ENCODE peak calls at places on chromosomes 13 and 19, in eight cellular contexts. F, C, H, W, J, U, K and Q are unnamed samples.
A peak's percentile ranks its signal among the peaks of the same experiment; 100 is the strongest.

GRCh38 chr19:7067716-7068115 is 1.8 kb upstream of the ZNF557 start:
- DNase-seq in F (no peak), C (no peak), H (peak; percentile 23), W (no peak), J (no peak), U (no peak), K (no peak), Q (no peak)

GRCh38 chr13:83221256-83221655 is 661.0 kb downstream of the SLITRK1 start:
- DNase-seq in F (no peak), C (no peak), H (no peak), W (no peak), J (no peak), U (no peak), K (no peak), Q (no peak)

GRCh38 chr13:84399320-84400085 is 517.2 kb upstream of the SLITRK1 start:
- DNase-seq in F (no peak), C (no peak), H (no peak), W (no peak), J (no peak), U (no peak), K (no peak), Q (no peak)

GRCh38 chr19:1748115-1748702 is 5.1 kb upstream of the ONECUT3 start:
- DNase-seq in F (no peak), C (no peak), H (no peak), W (no peak), J (no peak), U (no peak), K (peak; percentile 21), Q (no peak)

GRCh38 chr19:12578641-12579040 is 27.4 kb upstream of the ZNF564 start:
- DNase-seq in F (no peak), C (no peak), H (no peak), W (no peak), J (no peak), U (no peak), K (no peak), Q (no peak)

GRCh38 chr13:97856001-97856675 is 97.3 kb upstream of the IPO5 start:
- DNase-seq in F (no peak), C (no peak), H (peak; percentile 78), W (peak; percentile 72), J (peak; percentile 70), U (no peak), K (peak; percentile 57), Q (no peak)

GRCh38 chr13:50141660-50142010 is 126.4 kb downstream of the KCNRG start:
- DNase-seq in F (no peak), C (no peak), H (no peak), W (no peak), J (no peak), U (no peak), K (no peak), Q (no peak)

GRCh38 chr13:100306042-100306441 is 217.1 kb downstream of the PCCA start:
- DNase-seq in F (no peak), C (no peak), H (no peak), W (no peak), J (no peak), U (no peak), K (no peak), Q (no peak)

GRCh38 chr13:50787316-50788195 is 55.9 kb downstream of the DLEU7 start:
- DNase-seq in F (no peak), C (no peak), H (no peak), W (no peak), J (no peak), U (no peak), K (no peak), Q (no peak)

GRCh38 chr19:55018216-55018615 is 19.8 kb downstream of the GP6 start:
- DNase-seq in F (no peak), C (no peak), H (no peak), W (no peak), J (no peak), U (no peak), K (no peak), Q (no peak)

GRCh38 chr13:43303040-43303729 is 279.8 kb downstream of the DNAJC15 start:
- DNase-seq in F (no peak), C (no peak), H (peak; percentile 82), W (peak; percentile 80), J (peak; percentile 78), U (no peak), K (peak; percentile 75), Q (peak; percentile 37)

GRCh38 chr13:44921931-44922758 is 67.1 kb downstream of the NUFIP1 start:
- DNase-seq in F (no peak), C (no peak), H (peak; percentile 99), W (peak; percentile 100), J (no peak), U (no peak), K (no peak), Q (no peak)

GRCh38 chr19:44050740-44051653 is 839 bp upstream of the ZNF223 start:
- DNase-seq in F (peak; percentile 11), C (no peak), H (no peak), W (no peak), J (no peak), U (peak; percentile 25), K (peak; percentile 26), Q (no peak)

GRCh38 chr19:970695-971094 is 13.4 kb upstream of the WDR18 start:
- DNase-seq in F (no peak), C (no peak), H (no peak), W (peak; percentile 27), J (no peak), U (no peak), K (no peak), Q (no peak)

GRCh38 chr13:76641056-76641455 is 245.1 kb downstream of the KCTD12 start:
- DNase-seq in F (no peak), C (no peak), H (peak; percentile 26), W (peak; percentile 35), J (no peak), U (no peak), K (no peak), Q (peak; percentile 82)

GRCh38 chr19:3346677-3347353 is 19.6 kb upstream of the NFIC start:
- DNase-seq in F (no peak), C (no peak), H (peak; percentile 95), W (peak; percentile 87), J (peak; percentile 93), U (no peak), K (peak; percentile 85), Q (no peak)

GRCh38 chr13:99916366-99917103 is 55.0 kb downstream of the ZIC5 start:
- DNase-seq in F (no peak), C (no peak), H (peak; percentile 69), W (peak; percentile 82), J (no peak), U (no peak), K (no peak), Q (peak; percentile 34)

GRCh38 chr19:54316746-54317107 is 3.8 kb upstream of the LILRA5 start:
- DNase-seq in F (no peak), C (no peak), H (no peak), W (no peak), J (peak; percentile 64), U (no peak), K (no peak), Q (no peak)

GRCh38 chr13:31116224-31116623 is 45.5 kb downstream of the HSPH1 start:
- DNase-seq in F (no peak), C (no peak), H (no peak), W (no peak), J (no peak), U (no peak), K (no peak), Q (no peak)

GRCh38 chr13:50012396-50013169 is 2.7 kb upstream of the KCNRG start:
- DNase-seq in F (no peak), C (no peak), H (peak; percentile 46), W (peak; percentile 31), J (no peak), U (no peak), K (no peak), Q (no peak)

GRCh38 chr19:51012661-51013190 is 6.8 kb downstream of the KLK10 start:
- DNase-seq in F (no peak), C (no peak), H (no peak), W (no peak), J (no peak), U (no peak), K (no peak), Q (no peak)